ENCODE peak calls at places on chromosomes 2 and 18, in six cellular contexts. I is neuronal stem cell, X is mesendoderm, Y is IMR-90, A is H1, R is trophoblast cell. C is an unnamed sample. For H3K4me1, the result is how much of the 10 kb centered on the place peaks cover.

GRCh38 chr18:23887493-23887892 is 127.1 kb upstream of the TTC39C start:
- DNase-seq in I (no peak), X (no peak), Y (peak), A (no peak), R (no peak), C (no peak)

GRCh38 chr2:189803431-189803830 is 19.2 kb downstream of the PMS1 start:
- DNase-seq in I (no peak), X (no peak), Y (no peak), A (no peak), R (no peak), C (no peak)

GRCh38 chr2:102186676-102187190 is at the start of gene IL1RL2:
- DNase-seq in I (no peak), X (peak), Y (no peak), A (no peak), R (no peak), C (no peak)

GRCh38 chr2:23549821-23550535 is 165.0 kb downstream of the KLHL29 start:
- DNase-seq in I (no peak), X (no peak), Y (peak), A (no peak), R (no peak), C (no peak)

GRCh38 chr2:120330946-120331822 is 14.8 kb upstream of the INHBB start:
- DNase-seq in I (no peak), X (no peak), Y (no peak), A (no peak), R (no peak), C (no peak)

GRCh38 chr18:59927246-59927825 is 27.5 kb downstream of the PMAIP1 start:
- DNase-seq in I (no peak), X (no peak), Y (peak), A (no peak), R (no peak), C (no peak)

GRCh38 chr2:136818839-136819238 is 53.5 kb downstream of the THSD7B start:
- DNase-seq in I (no peak), X (no peak), Y (no peak), A (no peak), R (no peak), C (no peak)

GRCh38 chr18:31977270-31977872 is 34.4 kb upstream of the TRAPPC8 start:
- DNase-seq in I (peak), X (peak), Y (peak), A (peak), R (no peak), C (peak)

GRCh38 chr2:219609149-219609750 is 11.6 kb downstream of the STK11IP start:
- DNase-seq in I (no peak), X (no peak), Y (no peak), A (no peak), R (no peak), C (no peak)

GRCh38 chr2:13014783-13015182 is 298.0 kb downstream of the TRIB2 start:
- DNase-seq in I (no peak), X (no peak), Y (no peak), A (no peak), R (no peak), C (no peak)

GRCh38 chr2:175167076-175167791 is 769 bp downstream of the ATF2 start:
- DNase-seq in I (no peak), X (peak), Y (no peak), A (no peak), R (no peak), C (peak)

GRCh38 chr2:188330316-188331053 is 38.8 kb downstream of the GULP1 start:
- DNase-seq in I (peak), X (no peak), Y (no peak), A (no peak), R (no peak), C (no peak)

GRCh38 chr18:46152436-46152807 is 48.2 kb downstream of the HAUS1 start:
- DNase-seq in I (no peak), X (no peak), Y (peak), A (no peak), R (no peak), C (no peak)

GRCh38 chr2:186125156-186125555 is 360.9 kb upstream of the ZC3H15 start:
- DNase-seq in I (no peak), X (peak), Y (no peak), A (no peak), R (no peak), C (no peak)

GRCh38 chr18:35635171-35635570 is 53.6 kb downstream of the GALNT1 start:
- DNase-seq in I (no peak), X (no peak), Y (peak), A (no peak), R (no peak), C (no peak)

GRCh38 chr2:173216055-173216454 is 138.6 kb upstream of the CDCA7 start:
- DNase-seq in I (no peak), X (no peak), Y (no peak), A (no peak), R (no peak), C (no peak)
- H3K4me1 ChIP-seq in I (under half), X (under half), Y (under half), A (under half), R (under half), C (under half)

GRCh38 chr2:205702576-205702975 is 20.3 kb downstream of the NRP2 start:
- DNase-seq in I (no peak), X (peak), Y (no peak), A (no peak), R (no peak), C (no peak)

GRCh38 chr2:205704101-205704741 is 21.9 kb downstream of the NRP2 start:
- DNase-seq in I (no peak), X (no peak), Y (peak), A (no peak), R (no peak), C (no peak)

GRCh38 chr2:205701509-205701908 is 19.2 kb downstream of the NRP2 start:
- DNase-seq in I (no peak), X (no peak), Y (peak), A (no peak), R (no peak), C (no peak)

GRCh38 chr2:205705511-205706397 is 23.5 kb downstream of the NRP2 start:
- DNase-seq in I (no peak), X (no peak), Y (no peak), A (no peak), R (no peak), C (no peak)

DNA sequence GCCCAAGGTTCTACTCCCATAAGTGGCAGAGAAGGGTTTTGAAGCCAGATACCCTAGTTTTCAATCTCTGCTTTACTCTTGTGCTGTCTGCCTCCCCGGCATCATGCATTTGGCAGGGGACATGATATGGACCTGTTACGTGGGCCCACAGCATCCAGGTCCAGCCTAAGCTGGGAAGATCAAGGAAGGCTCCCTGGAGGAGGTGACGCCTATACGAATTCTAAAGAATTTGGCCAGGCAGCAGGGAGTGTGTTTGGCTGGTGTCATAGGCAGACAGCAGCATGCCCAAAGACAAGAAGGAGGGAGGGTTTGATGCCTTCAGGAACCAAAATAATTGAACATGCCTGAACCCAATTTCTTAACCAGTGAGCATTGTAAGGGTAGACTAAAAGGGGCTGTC is 21.2 kb downstream of the NRP2 start:
- DNase-seq in I (no peak), X (no peak), Y (no peak), A (no peak), R (no peak), C (no peak)
- H2AK5ac ChIP-seq in I (no peak), X (no peak), Y (peak), A (no peak), R (no peak), C (no peak)

DNA sequence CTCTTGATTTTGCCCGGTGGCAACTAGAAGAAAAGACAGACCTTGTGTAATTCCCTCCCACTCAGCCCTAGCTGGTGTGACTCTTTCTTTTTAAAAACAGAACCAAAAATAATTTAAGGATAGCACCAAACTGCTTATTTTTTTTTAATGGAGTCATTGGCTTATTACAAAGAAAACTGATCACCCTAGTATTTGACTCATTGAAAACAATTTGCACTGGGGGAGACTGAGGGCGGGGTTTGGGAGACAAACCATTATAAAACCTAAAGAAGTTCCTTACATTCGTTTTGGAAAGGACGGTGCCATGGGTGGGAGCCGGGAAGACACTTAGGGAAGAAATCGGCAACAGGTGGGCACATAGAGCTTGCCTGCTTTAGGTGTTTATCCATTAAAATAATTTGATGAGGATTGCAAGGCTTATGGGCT is 2.5 kb downstream of the PAX3 start:
- DNase-seq in I (no peak), X (no peak), Y (no peak), A (no peak), R (no peak), C (no peak)
- H3K4me1 ChIP-seq in I (under half), X (under half), Y (under half), A (under half), R (under half), C (under half)

GRCh38 chr2:31333527-31334183 is 80.9 kb downstream of the XDH start:
- DNase-seq in I (peak), X (peak), Y (peak), A (peak), R (peak), C (peak)
- H2AK5ac ChIP-seq in I (no peak), X (no peak), Y (peak), A (no peak), R (no peak), C (no peak)

GRCh38 chr2:208245746-208246145 is 9.1 kb downstream of the IDH1 start:
- DNase-seq in I (no peak), X (no peak), Y (no peak), A (no peak), R (no peak), C (no peak)
- H3K4me1 ChIP-seq in I (under half), X (under half), Y (under half), A (under half), R (under half), C (under half)

GRCh38 chr18:7737483-7737882 is 170.4 kb downstream of the PTPRM start:
- DNase-seq in I (no peak), X (no peak), Y (no peak), A (no peak), R (peak), C (no peak)

GRCh38 chr18:7733642-7734041 is 166.5 kb downstream of the PTPRM start:
- DNase-seq in I (no peak), X (peak), Y (peak), A (no peak), R (peak), C (peak)

GRCh38 chr18:7735606-7736175 is 168.6 kb downstream of the PTPRM start:
- DNase-seq in I (no peak), X (peak), Y (no peak), A (no peak), R (no peak), C (no peak)

GRCh38 chr18:7730682-7731081 is 163.6 kb downstream of the PTPRM start:
- DNase-seq in I (no peak), X (peak), Y (no peak), A (no peak), R (no peak), C (no peak)

GRCh38 chr18:7735194-7735593 is 168.1 kb downstream of the PTPRM start:
- DNase-seq in I (no peak), X (no peak), Y (no peak), A (no peak), R (no peak), C (no peak)
- H2AK5ac ChIP-seq in I (no peak), X (no peak), Y (no peak), A (no peak), R (peak), C (no peak)

GRCh38 chr2:239265681-239266435 is 135.0 kb downstream of the HDAC4 start:
- DNase-seq in I (no peak), X (no peak), Y (no peak), A (no peak), R (no peak), C (no peak)
- H3K4me1 ChIP-seq in I (under half), X (under half), Y (under half), A (under half), R (under half), C (under half)

GRCh38 chr2:217691920-217692666 is 310.7 kb downstream of the TNS1 start:
- DNase-seq in I (no peak), X (peak), Y (peak), A (no peak), R (peak), C (no peak)
- H2AK5ac ChIP-seq in I (no peak), X (no peak), Y (peak), A (no peak), R (no peak), C (no peak)